ENCODE peak calls at places on chromosome 12, in six cellular contexts. Q is mucosa of descending colon, Y is BE2C, J is brain microvascular endothelial cell, O is pancreas, S is endodermal cell. U is an unnamed sample.

GRCh38 chr12:123113038-123113437 is 37.9 kb downstream of the PITPNM2 start:
- DNase-seq in S (peak; percentile 47), Q (no peak), J (no peak), Y (no peak), O (no peak), U (no peak)

GRCh38 chr12:131105736-131106356 is 152.1 kb downstream of the ADGRD1 start:
- DNase-seq in O (no peak), Y (no peak), Q (no peak), S (peak; percentile 41), J (no peak), U (peak; percentile 15)

GRCh38 chr12:124756151-124756550 is 107.5 kb downstream of the SCARB1 start:
- DNase-seq in J (no peak), S (no peak), Y (no peak), O (no peak), Q (no peak), U (no peak)

GRCh38 chr12:89951694-89952060 is 243.0 kb upstream of the ATP2B1 start:
- DNase-seq in J (no peak), Y (no peak), Q (no peak), O (no peak), S (no peak), U (no peak)

GRCh38 chr12:93741741-93742085 is 64.5 kb downstream of the CRADD start:
- DNase-seq in J (no peak), Y (peak; percentile 34), O (no peak), Q (no peak), S (no peak), U (no peak)

GRCh38 chr12:58491296-58491695 is 429.0 kb downstream of the LRIG3 start:
- DNase-seq in Y (no peak), O (no peak), Q (no peak), S (no peak), J (no peak), U (no peak)

GRCh38 chr12:57583008-57583831 is 7.8 kb upstream of the PIP4K2C start:
- DNase-seq in O (no peak), Y (peak; percentile 82), Q (no peak), J (peak; percentile 75), S (peak; percentile 95), U (peak; percentile 62)

GRCh38 chr12:57149309-57149900 is 2.0 kb upstream of the LRP1-AS start:
- DNase-seq in Y (no peak), Q (peak; percentile 75), S (no peak), J (peak; percentile 18), O (no peak), U (peak; percentile 84)

GRCh38 chr12:30146561-30146960 is 362.8 kb upstream of the TMTC1 start:
- DNase-seq in Y (no peak), J (no peak), O (no peak), S (no peak), Q (no peak), U (no peak)

GRCh38 chr12:65568517-65568916 is 255.8 kb upstream of the HMGA2 start:
- DNase-seq in Q (no peak), O (no peak), S (no peak), Y (no peak), J (peak; percentile 96), U (no peak)

GRCh38 chr12:96462571-96463280 is 26.7 kb upstream of the CFAP54 start:
- DNase-seq in S (no peak), Y (no peak), Q (no peak), J (no peak), O (no peak), U (no peak)

GRCh38 chr12:64258576-64258975 is 36.5 kb upstream of the KICS2 start:
- DNase-seq in O (no peak), Y (no peak), Q (no peak), S (no peak), J (no peak), U (no peak)

GRCh38 chr12:62709321-62709720 is 225.6 kb downstream of the PPM1H start:
- DNase-seq in Q (no peak), J (no peak), Y (no peak), O (no peak), S (no peak), U (no peak)

GRCh38 chr12:119578112-119578511 is 15.5 kb upstream of the TMEM233 start:
- DNase-seq in S (no peak), Y (no peak), O (no peak), J (no peak), Q (no peak), U (no peak)

GRCh38 chr12:68495666-68496065 is 115.0 kb upstream of the RAP1B start:
- DNase-seq in J (peak; percentile 23), Q (no peak), S (no peak), O (no peak), Y (no peak), U (no peak)

GRCh38 chr12:5648692-5649338 is 216.9 kb downstream of the NTF3 start:
- DNase-seq in Y (no peak), O (no peak), Q (no peak), S (peak; percentile 86), J (peak; percentile 5), U (no peak)

GRCh38 chr12:52005903-52006703 is 643 bp upstream of the TAMALIN start:
- DNase-seq in Q (peak; percentile 61), O (peak; percentile 67), J (no peak), Y (no peak), S (peak; percentile 86), U (peak; percentile 68)

GRCh38 chr12:124713436-124714082 is 146.1 kb upstream of the NCOR2 start:
- DNase-seq in S (no peak), Y (no peak), Q (no peak), O (no peak), J (peak; percentile 78), U (peak; percentile 45)

GRCh38 chr12:55728185-55728931 is 451 bp downstream of the CD63 start:
- DNase-seq in Y (peak; percentile 61), Q (peak; percentile 88), J (no peak), O (peak; percentile 94), S (peak; percentile 83), U (peak; percentile 90)

GRCh38 chr12:55730447-55730820 is 1.6 kb upstream of the CD63 start:
- DNase-seq in O (no peak), Y (no peak), S (no peak), J (no peak), Q (no peak), U (no peak)

GRCh38 chr12:55727643-55728184 is 1.1 kb downstream of the CD63 start:
- DNase-seq in Q (peak; percentile 75), S (peak; percentile 71), J (no peak), Y (peak; percentile 46), O (peak; percentile 87), U (peak; percentile 72)

GRCh38 chr12:55728932-55729591 is at the start of gene CD63:
- DNase-seq in J (peak; percentile 81), O (peak; percentile 93), S (peak; percentile 94), Y (peak; percentile 90), Q (peak; percentile 94), U (peak; percentile 94)

GRCh38 chr12:55729592-55730446 is 1.0 kb upstream of the CD63 start:
- DNase-seq in S (peak; percentile 98), J (peak; percentile 95), Q (peak; percentile 92), Y (peak; percentile 94), O (peak; percentile 93), U (peak; percentile 94)
- TF ChIP-seq CTCF in S (no peak), J (peak; percentile 26), Q (no peak), Y (no peak), O (no peak), U (no peak)

GRCh38 chr12:72272731-72273498 is 745 bp downstream of the TRHDE start:
- DNase-seq in O (peak; percentile 76), Y (no peak), Q (peak; percentile 24), J (no peak), S (peak; percentile 75), U (no peak)
- TF ChIP-seq CTCF in O (no peak), Y (no peak), Q (no peak), J (peak; percentile 41), S (no peak), U (no peak)

GRCh38 chr12:53147653-53148052 is 32.9 kb upstream of the ZNF740 start:
- DNase-seq in S (no peak), Y (no peak), O (no peak), J (no peak), Q (no peak), U (no peak)

GRCh38 chr12:53145861-53146260 is 34.7 kb upstream of the ZNF740 start:
- DNase-seq in Q (no peak), Y (no peak), J (no peak), O (no peak), S (no peak), U (no peak)

GRCh38 chr12:53145383-53145782 is 35.1 kb upstream of the ZNF740 start:
- DNase-seq in J (no peak), S (no peak), Q (no peak), O (no peak), Y (no peak), U (no peak)

GRCh38 chr12:53143355-53143754 is 37.2 kb upstream of the ZNF740 start:
- DNase-seq in Y (no peak), S (no peak), J (no peak), Q (no peak), O (no peak), U (no peak)

DNA sequence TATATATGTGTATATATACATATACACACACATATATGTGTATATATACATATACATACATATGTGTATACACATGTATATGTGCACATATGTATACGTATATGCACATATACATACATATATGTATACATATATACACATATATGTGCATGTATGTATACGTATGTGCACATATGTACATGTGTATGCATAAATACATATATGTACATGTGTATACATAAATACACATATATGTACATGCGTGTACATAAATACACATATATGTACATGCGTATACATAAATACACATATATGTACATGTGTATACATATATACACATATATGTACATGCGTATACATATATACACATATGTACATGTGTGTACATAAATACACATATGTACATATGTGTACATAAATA is 33.3 kb upstream of the ZNF740 start:
- DNase-seq in Q (no peak), S (no peak), J (no peak), Y (no peak), O (no peak), U (no peak)
- TF ChIP-seq CTCF in Q (no peak), S (no peak), J (no peak), Y (no peak), O (no peak), U (no peak)

GRCh38 chr12:121222847-121223246 is 12.9 kb downstream of the P2RX4 start:
- DNase-seq in S (no peak), O (peak; percentile 33), Y (no peak), J (no peak), Q (peak; percentile 35), U (no peak)

GRCh38 chr12:121226399-121226798 is 16.5 kb downstream of the P2RX4 start:
- DNase-seq in Y (no peak), S (no peak), O (no peak), J (no peak), Q (peak; percentile 17), U (no peak)

GRCh38 chr12:121224591-121224990 is 14.7 kb downstream of the P2RX4 start:
- DNase-seq in Q (peak; percentile 42), O (peak; percentile 34), J (no peak), S (no peak), Y (no peak), U (no peak)

GRCh38 chr12:121223947-121224285 is 14.0 kb downstream of the P2RX4 start:
- DNase-seq in O (no peak), Q (peak; percentile 36), Y (no peak), J (no peak), S (no peak), U (no peak)

DNA sequence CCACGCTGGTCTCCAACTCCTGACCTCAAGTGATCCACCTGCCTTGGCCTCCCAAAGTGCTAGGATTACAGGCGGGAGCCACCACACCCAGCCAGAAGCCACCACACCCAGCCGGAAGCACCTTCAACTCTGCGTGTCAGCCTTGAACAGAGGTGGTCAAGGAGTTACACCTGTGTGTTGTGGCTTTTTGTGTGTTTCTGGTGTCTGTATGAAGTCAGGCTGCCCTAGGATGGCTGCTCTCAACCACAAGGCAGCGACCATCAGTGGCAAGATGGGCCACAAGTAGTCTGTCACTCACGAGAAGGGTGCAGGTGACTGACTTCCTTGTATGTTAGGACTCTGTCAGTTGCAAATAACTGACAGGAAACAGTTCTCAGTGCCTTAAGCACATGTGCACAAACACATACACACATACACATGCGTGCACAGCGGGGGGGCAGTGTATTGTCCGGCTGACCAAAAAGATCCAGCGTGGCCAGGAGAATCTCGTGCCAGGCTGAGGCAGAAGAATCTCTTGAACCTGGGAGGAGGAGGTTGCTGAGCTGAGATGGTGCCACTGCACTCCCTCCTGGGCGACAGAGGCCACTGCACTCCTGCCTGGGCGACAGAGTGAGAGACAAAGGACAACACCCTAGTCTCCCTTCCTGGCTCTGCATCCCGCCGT is 13.5 kb downstream of the P2RX4 start:
- DNase-seq in Q (peak; percentile 77), O (peak; percentile 74), Y (peak; percentile 39), S (peak; percentile 88), J (peak; percentile 5), U (no peak)
- TF ChIP-seq CTCF in Q (peak; percentile 21), O (no peak), Y (peak; percentile 57), S (peak; percentile 74), J (peak; percentile 62), U (no peak)

U was measured in heart left ventricle.